ENCODE peak calls at places on chromosomes 2 and 18, in five cellular contexts. X is neural progenitor cell, J is PC-9, L is K562, C is H1. T is an unnamed sample. For H3K27me3, the result is how much of the 10 kb centered on the place peaks cover.

GRCh38 chr2:42874838-42875801 is 82.7 kb upstream of the HAAO start:
- DNase-seq in X (no peak), J (no peak), L (no peak), C (no peak), T (no peak)

GRCh38 chr2:38522754-38523349 is 79.9 kb downstream of the HNRNPLL start:
- DNase-seq in X (no peak), J (no peak), L (no peak), C (no peak), T (no peak)

GRCh38 chr2:63842149-63843061 is 709 bp downstream of the UGP2 start:
- DNase-seq in X (peak), J (peak), L (peak), C (no peak), T (no peak)

GRCh38 chr2:33141476-33141875 is 194.7 kb downstream of the LTBP1 start:
- DNase-seq in X (no peak), J (no peak), L (peak), C (no peak), T (no peak)

GRCh38 chr18:54774423-54774822 is 53.9 kb upstream of the RAB27B start:
- DNase-seq in X (no peak), J (no peak), L (no peak), C (no peak), T (no peak)

GRCh38 chr2:196587739-196588138 is 51.8 kb upstream of the CCDC150 start:
- DNase-seq in X (no peak), J (no peak), L (no peak), C (no peak), T (no peak)

GRCh38 chr18:8766576-8767253 is 61.4 kb downstream of the MTCL1 start:
- DNase-seq in X (peak), J (no peak), L (no peak), C (no peak), T (no peak)

GRCh38 chr2:190837417-190837816 is 43.2 kb upstream of the GLS start:
- DNase-seq in X (no peak), J (peak), L (no peak), C (no peak), T (peak)

GRCh38 chr2:141440072-141440635 is 690.7 kb downstream of the LRP1B start:
- DNase-seq in X (no peak), J (no peak), L (no peak), C (no peak), T (no peak)

DNA sequence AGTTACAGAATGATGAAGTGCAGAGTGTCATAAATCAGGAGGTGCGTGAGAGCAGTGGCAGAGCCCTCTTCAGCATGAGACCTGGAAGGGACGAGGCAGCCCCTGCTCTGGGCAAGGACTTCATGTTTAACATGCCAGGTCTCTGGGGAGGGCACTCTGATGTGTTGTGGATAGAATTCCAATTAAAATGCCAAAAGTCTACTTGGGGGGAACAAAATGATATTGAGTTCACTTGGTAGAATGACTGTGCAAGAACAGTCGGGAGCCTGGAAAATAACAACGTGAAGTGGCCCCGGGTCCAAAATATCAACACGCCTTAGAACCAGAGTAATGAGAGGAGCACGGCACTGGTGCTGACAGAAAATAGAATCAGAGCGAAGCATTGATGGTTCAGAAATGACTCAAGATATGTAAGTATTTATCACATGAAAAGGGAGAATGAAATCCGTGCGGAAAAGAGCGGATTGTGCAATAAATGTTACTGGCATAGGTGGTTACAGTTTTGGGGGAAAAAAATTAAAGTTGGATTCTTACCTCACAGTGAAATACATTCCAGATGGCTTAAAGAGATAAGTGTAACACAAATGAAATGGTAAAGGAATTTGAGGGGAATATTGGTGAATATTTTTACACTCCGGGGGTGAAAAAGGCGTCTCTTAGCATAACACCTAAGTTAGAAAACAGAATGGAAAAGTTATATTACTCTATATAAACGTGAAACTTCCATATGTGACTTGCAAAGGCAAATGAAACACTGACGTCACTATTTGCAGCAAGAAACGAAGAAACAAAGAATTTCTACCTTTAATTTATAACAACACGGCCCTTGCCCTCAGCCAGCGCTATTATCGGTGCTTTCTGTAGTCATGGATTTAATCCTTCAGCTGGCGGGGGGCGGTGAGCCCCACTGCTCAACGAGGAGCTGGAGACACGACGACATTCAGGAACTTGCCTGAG is 159.4 kb upstream of the TWIST2 start:
- DNase-seq in X (no peak), J (no peak), L (no peak), C (no peak), T (no peak)
- H2AFZ ChIP-seq in X (no peak), J (no peak), L (no peak), C (no peak), T (no peak)

GRCh38 chr2:65453916-65454315 is 21.5 kb upstream of the SPRED2 start:
- DNase-seq in X (no peak), J (peak), L (no peak), C (no peak), T (peak)

GRCh38 chr2:65450395-65450794 is 18.0 kb upstream of the SPRED2 start:
- DNase-seq in X (no peak), J (no peak), L (no peak), C (no peak), T (no peak)

GRCh38 chr2:65450810-65451209 is 18.4 kb upstream of the SPRED2 start:
- DNase-seq in X (no peak), J (no peak), L (no peak), C (no peak), T (no peak)

GRCh38 chr2:65456074-65456473 is 23.7 kb upstream of the SPRED2 start:
- DNase-seq in X (no peak), J (peak), L (no peak), C (no peak), T (peak)

DNA sequence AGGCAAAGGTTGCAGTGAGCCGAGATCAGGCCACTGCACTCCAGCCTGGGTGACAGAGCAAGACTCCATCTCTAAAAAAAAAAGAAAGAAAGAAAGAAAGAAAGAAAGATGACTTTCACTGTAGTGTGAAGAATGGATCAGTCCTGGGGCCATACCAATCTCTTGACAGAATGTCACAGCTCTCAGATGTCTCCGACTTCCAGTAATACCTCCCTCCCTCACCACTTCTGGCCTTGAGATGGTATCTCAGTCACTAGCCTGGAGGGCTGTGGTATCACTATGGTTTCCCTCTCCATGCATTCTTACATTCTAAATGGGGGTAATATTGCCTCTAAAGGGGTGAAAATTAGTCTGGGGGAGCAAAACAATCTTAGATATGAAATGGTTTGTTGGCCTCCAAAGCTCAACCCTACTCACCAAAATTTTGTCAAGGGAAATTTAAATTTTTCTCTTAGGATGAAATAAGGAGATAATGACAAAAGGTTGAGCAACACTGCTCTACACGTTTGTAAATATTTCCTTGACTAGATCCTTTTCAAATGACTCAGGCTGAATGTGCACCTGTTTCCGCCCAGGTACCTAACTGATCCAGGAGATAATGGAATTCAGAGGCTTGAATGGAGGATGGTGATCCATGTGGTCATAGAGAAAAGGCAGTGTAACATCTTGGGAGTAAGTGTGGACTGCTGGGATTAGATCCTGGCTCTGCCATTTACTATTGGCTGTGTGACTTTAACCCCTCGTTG is 19.9 kb upstream of the SPRED2 start:
- DNase-seq in X (no peak), J (peak), L (no peak), C (no peak), T (no peak)
- H3K27me3 ChIP-seq in X (under half), J (under half), L (under half), C (under half), T (under half)

DNA sequence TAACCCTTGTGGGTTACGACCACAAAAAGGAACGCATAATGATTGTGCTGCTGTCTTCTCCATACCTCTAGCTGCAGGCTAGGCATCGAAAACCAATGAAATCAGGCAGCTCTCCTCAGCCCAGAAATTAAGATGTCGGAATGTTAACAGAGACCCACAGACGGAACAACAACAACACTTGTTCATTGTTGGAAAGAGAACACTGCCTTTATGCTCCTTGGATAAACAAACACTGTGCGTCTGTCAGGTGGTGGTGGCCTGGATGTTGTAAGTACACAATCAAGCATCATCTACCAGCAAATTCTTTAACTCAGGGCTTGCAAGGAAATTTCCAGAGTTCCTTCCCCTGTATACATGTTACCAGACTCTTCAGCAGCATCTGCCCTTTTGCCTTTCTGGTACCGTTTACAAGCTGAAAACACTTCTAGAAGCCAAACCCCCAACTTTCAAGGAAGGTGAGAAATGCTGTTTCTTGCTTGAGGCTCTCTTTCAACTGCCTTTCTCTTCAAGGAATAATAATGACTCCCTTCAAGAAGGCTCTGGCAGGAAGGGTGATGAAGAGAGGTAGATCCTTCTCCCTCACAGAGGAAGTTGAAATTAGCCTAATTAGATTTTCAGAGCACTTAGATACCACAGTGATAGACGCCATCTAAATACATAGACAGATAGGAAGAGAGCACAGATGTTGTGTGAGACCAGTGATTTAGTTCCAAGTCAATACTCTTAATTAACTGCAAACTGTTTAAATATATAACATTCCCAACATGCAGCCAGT is 332.7 kb downstream of the ZNF521 start:
- DNase-seq in X (no peak), J (no peak), L (no peak), C (no peak), T (no peak)
- H2AFZ ChIP-seq in X (peak), J (no peak), L (no peak), C (peak), T (no peak)

GRCh38 chr2:95345066-95345414 is 47.9 kb downstream of the KCNIP3 start:
- DNase-seq in X (no peak), J (no peak), L (peak), C (no peak), T (no peak)
- H3K27me3 ChIP-seq in X (half or more), J (half or more), L (half or more), C (under half), T (under half)